ENCODE peak calls at places on chromosomes 12 and 14, in nine cellular contexts. Y, P, J, B, I, X, H, C and U are unnamed samples.

GRCh38 chr12:120367252-120367923 is 1.6 kb downstream of the MSI1 start:
- DNase-seq in Y (peak; percentile 22), P (no peak), J (no peak), B (no peak), I (no peak), X (peak; percentile 85), H (no peak), C (no peak), U (peak; percentile 76)

GRCh38 chr14:72528059-72528950 is 365.6 kb downstream of the DPF3 start:
- DNase-seq in Y (no peak), P (no peak), J (no peak), B (no peak), I (no peak), X (no peak), H (no peak), C (no peak), U (no peak)

GRCh38 chr12:104672501-104673265 is 215.9 kb downstream of the CHST11 start:
- DNase-seq in Y (peak; percentile 17), P (no peak), J (no peak), B (no peak), I (no peak), X (no peak), H (no peak), C (no peak), U (no peak)

GRCh38 chr12:2627343-2628191 is 167.2 kb upstream of the FKBP4 start:
- DNase-seq in Y (no peak), P (no peak), J (no peak), B (no peak), I (no peak), X (no peak), H (no peak), C (no peak), U (no peak)

GRCh38 chr12:40336573-40337199 is 111.9 kb downstream of the LRRK2 start:
- DNase-seq in Y (no peak), P (no peak), J (no peak), B (no peak), I (no peak), X (peak; percentile 43), H (no peak), C (no peak), U (peak; percentile 13)

GRCh38 chr14:99271288-99271941 is 582 bp downstream of the BCL11B start:
- DNase-seq in Y (no peak), P (no peak), J (no peak), B (no peak), I (no peak), X (no peak), H (no peak), C (no peak), U (peak; percentile 36)

GRCh38 chr12:88577537-88577936 is 2.7 kb downstream of the KITLG start:
- DNase-seq in Y (no peak), P (no peak), J (no peak), B (no peak), I (no peak), X (no peak), H (no peak), C (no peak), U (no peak)

GRCh38 chr14:32530800-32531199 is 201.7 kb downstream of the AKAP6 start:
- DNase-seq in Y (no peak), P (no peak), J (no peak), B (no peak), I (no peak), X (no peak), H (no peak), C (no peak), U (no peak)

GRCh38 chr14:44586910-44587309 is 79.8 kb upstream of the FSCB start:
- DNase-seq in Y (no peak), P (no peak), J (no peak), B (no peak), I (no peak), X (no peak), H (no peak), C (no peak), U (no peak)

GRCh38 chr12:88957358-88957757 is 377.1 kb upstream of the KITLG start:
- DNase-seq in Y (no peak), P (no peak), J (no peak), B (no peak), I (no peak), X (no peak), H (no peak), C (no peak), U (no peak)

GRCh38 chr12:76085159-76085868 is 829 bp upstream of the NAP1L1 start:
- DNase-seq in Y (peak; percentile 58), P (no peak), J (no peak), B (peak; percentile 52), I (peak; percentile 38), X (no peak), H (peak; percentile 61), C (peak; percentile 21), U (no peak)

GRCh38 chr12:10636611-10637010 is 23.2 kb upstream of the MAGOHB start:
- DNase-seq in Y (no peak), P (no peak), J (no peak), B (no peak), I (no peak), X (peak; percentile 11), H (no peak), C (no peak), U (no peak)

GRCh38 chr14:34407951-34408350 is 54.1 kb downstream of the SPTSSA start:
- DNase-seq in Y (no peak), P (no peak), J (no peak), B (no peak), I (no peak), X (no peak), H (no peak), C (no peak), U (no peak)

GRCh38 chr12:68790081-68790951 is 17.7 kb upstream of the MDM2 start:
- DNase-seq in Y (no peak), P (no peak), J (no peak), B (no peak), I (no peak), X (no peak), H (no peak), C (no peak), U (no peak)

GRCh38 chr14:99687284-99688209 is 3.4 kb downstream of the CYP46A1 start:
- DNase-seq in Y (peak; percentile 34), P (no peak), J (peak; percentile 63), B (peak; percentile 37), I (peak; percentile 24), X (peak; percentile 82), H (peak; percentile 28), C (no peak), U (peak; percentile 90)

GRCh38 chr14:76271371-76271770 is 104.6 kb upstream of the ESRRB start:
- DNase-seq in Y (no peak), P (no peak), J (no peak), B (no peak), I (no peak), X (no peak), H (no peak), C (no peak), U (no peak)

GRCh38 chr12:6685814-6686213 is 3.4 kb downstream of the ZNF384 start:
- DNase-seq in Y (no peak), P (no peak), J (no peak), B (no peak), I (no peak), X (no peak), H (no peak), C (no peak), U (no peak)

GRCh38 chr14:75281691-75282000 is 3.0 kb downstream of the FOS start:
- DNase-seq in Y (no peak), P (no peak), J (no peak), B (no peak), I (no peak), X (no peak), H (no peak), C (no peak), U (no peak)

GRCh38 chr14:79641371-79641770 is 569.9 kb downstream of the DIO2 start:
- DNase-seq in Y (no peak), P (no peak), J (no peak), B (no peak), I (no peak), X (no peak), H (no peak), C (no peak), U (no peak)

GRCh38 chr14:30108975-30109700 is 181.5 kb upstream of the PRKD1 start:
- DNase-seq in Y (no peak), P (no peak), J (no peak), B (no peak), I (no peak), X (no peak), H (no peak), C (no peak), U (no peak)

GRCh38 chr14:32012571-32012970 is 64.5 kb upstream of the ARHGAP5 start:
- DNase-seq in Y (no peak), P (no peak), J (no peak), B (no peak), I (no peak), X (no peak), H (no peak), C (no peak), U (no peak)